ENCODE peak calls at places on chromosomes 4 and X, in four cellular contexts. I is sigmoid colon, D is cardiac muscle cell, L is thyroid gland. W is an unnamed sample.

GRCh38 chrX:147573266-147573665 is 338.5 kb upstream of the FMR1 start:
- DNase-seq in I (no peak), D (no peak), L (no peak), W (no peak)

GRCh38 chr4:178275671-178276360 is 833.6 kb upstream of the AGA start:
- DNase-seq in I (no peak), D (no peak), L (no peak), W (peak; percentile 74)

GRCh38 chr4:6383019-6383404 is 89.4 kb downstream of the PPP2R2C start:
- DNase-seq in I (no peak), D (no peak), L (no peak), W (no peak)

GRCh38 chr4:67286724-67287123 is 258.6 kb downstream of the CENPC start:
- DNase-seq in I (no peak), D (no peak), L (no peak), W (no peak)

GRCh38 chrX:107715331-107716044 is 60.1 kb downstream of the TSC22D3 start:
- DNase-seq in I (no peak), D (peak; percentile 33), L (peak; percentile 41), W (peak; percentile 60)

GRCh38 chrX:83508006-83508405 is at the start of gene POU3F4:
- DNase-seq in I (peak; percentile 76), D (no peak), L (peak; percentile 30), W (peak; percentile 92)

GRCh38 chrX:51420610-51421009 is 75.8 kb downstream of the NUDT11 start:
- DNase-seq in I (no peak), D (peak; percentile 58), L (peak; percentile 4), W (no peak)

GRCh38 chrX:103376979-103377324 is 614 bp downstream of the BEX3 start:
- DNase-seq in I (no peak), D (peak; percentile 51), L (no peak), W (peak; percentile 81)

GRCh38 chr4:3303445-3303824 is 10.6 kb downstream of the RGS12 start:
- DNase-seq in I (no peak), D (no peak), L (no peak), W (peak; percentile 46)

GRCh38 chr4:179307297-179308136 is 1865.3 kb upstream of the AGA start:
- DNase-seq in I (no peak), D (peak; percentile 10), L (no peak), W (peak; percentile 87)

GRCh38 chr4:93748380-93748779 is 80.2 kb upstream of the ATOH1 start:
- DNase-seq in I (no peak), D (no peak), L (no peak), W (no peak)

GRCh38 chrX:42832764-42833549 is 55.0 kb upstream of the PPP1R2C start:
- DNase-seq in I (no peak), D (no peak), L (peak; percentile 10), W (no peak)

GRCh38 chr4:161457906-161458305 is 705.9 kb downstream of the FSTL5 start:
- DNase-seq in I (no peak), D (no peak), L (no peak), W (peak; percentile 71)

GRCh38 chr4:142497606-142498005 is 348.5 kb downstream of the INPP4B start:
- DNase-seq in I (no peak), D (peak; percentile 12), L (no peak), W (no peak)

GRCh38 chrX:53000447-53001208 is 42.3 kb upstream of the FAM156A start:
- DNase-seq in I (no peak), D (peak; percentile 51), L (no peak), W (no peak)

GRCh38 chrX:12974797-12975669 is at the start of gene TMSB4X:
- DNase-seq in I (peak; percentile 93), D (peak; percentile 87), L (peak; percentile 75), W (peak; percentile 96)

GRCh38 chrX:38342853-38343778 is 9.3 kb upstream of the OTC start:
- DNase-seq in I (no peak), D (no peak), L (no peak), W (no peak)

GRCh38 chr4:118772149-118773081 is 63.5 kb downstream of the SEC24D start:
- DNase-seq in I (no peak), D (peak; percentile 82), L (no peak), W (no peak)

GRCh38 chr4:81052119-81053068 is 21.9 kb downstream of the BMP3 start:
- DNase-seq in I (peak; percentile 80), D (peak; percentile 76), L (peak; percentile 67), W (peak; percentile 94)

GRCh38 chr4:53055274-53055673 is 193.2 kb downstream of the RASL11B start:
- DNase-seq in I (no peak), D (peak; percentile 93), L (no peak), W (no peak)

GRCh38 chr4:14431155-14432134 is 570.8 kb upstream of the CPEB2 start:
- DNase-seq in I (no peak), D (no peak), L (no peak), W (no peak)

GRCh38 chrX:115949900-115950822 is 220.4 kb upstream of the AGTR2 start:
- DNase-seq in I (no peak), D (no peak), L (no peak), W (peak; percentile 86)

GRCh38 chrX:133375558-133376340 is 39.5 kb downstream of the GPC4 start:
- DNase-seq in I (no peak), D (peak; percentile 0), L (peak; percentile 43), W (no peak)

GRCh38 chr4:2667428-2667827 is 88.7 kb downstream of the TNIP2 start:
- DNase-seq in I (no peak), D (no peak), L (no peak), W (no peak)

GRCh38 chrX:100072286-100072685 is 337.8 kb downstream of the PCDH19 start:
- DNase-seq in I (no peak), D (no peak), L (no peak), W (no peak)

GRCh38 chr4:72577211-72577610 is 8.2 kb upstream of the ADAMTS3 start:
- DNase-seq in I (no peak), D (no peak), L (no peak), W (no peak)

GRCh38 chrX:16212436-16212835 is 45.2 kb downstream of the MAGEB17 start:
- DNase-seq in I (no peak), D (peak; percentile 36), L (no peak), W (peak; percentile 65)

GRCh38 chr4:186643501-186644315 is 79.9 kb downstream of the FAT1 start:
- DNase-seq in I (no peak), D (peak; percentile 76), L (no peak), W (no peak)

GRCh38 chr4:36255575-36255974 is 11.3 kb upstream of the ARAP2 start:
- DNase-seq in I (no peak), D (no peak), L (no peak), W (no peak)

GRCh38 chr4:109912706-109913621 is at the start of gene EGF:
- DNase-seq in I (no peak), D (peak; percentile 63), L (peak; percentile 34), W (peak; percentile 63)

GRCh38 chrX:133235830-133236229 is 17.7 kb upstream of the TFDP3 start:
- DNase-seq in I (no peak), D (no peak), L (no peak), W (no peak)

GRCh38 chrX:9940397-9940796 is 26.8 kb upstream of the CLDN34 start:
- DNase-seq in I (no peak), D (peak; percentile 41), L (no peak), W (no peak)

GRCh38 chr4:182015893-182016292 is 227.3 kb upstream of the TENM3 start:
- DNase-seq in I (no peak), D (no peak), L (no peak), W (no peak)

GRCh38 chr4:53680588-53680987 is 89.3 kb upstream of the LNX1 start:
- DNase-seq in I (no peak), D (no peak), L (no peak), W (no peak)

GRCh38 chrX:144334577-144334976 is 450.7 kb downstream of the UBE2NL start:
- DNase-seq in I (no peak), D (no peak), L (no peak), W (peak; percentile 65)

GRCh38 chrX:13699183-13699826 is 10.4 kb downstream of the RAB9A start:
- DNase-seq in I (no peak), D (no peak), L (no peak), W (no peak)

GRCh38 chr4:38716271-38716670 is 52.3 kb downstream of the KLF3 start:
- DNase-seq in I (no peak), D (no peak), L (no peak), W (no peak)

GRCh38 chr4:67234296-67234695 is 311.0 kb downstream of the CENPC start:
- DNase-seq in I (no peak), D (no peak), L (no peak), W (no peak)

GRCh38 chr4:144709159-144709558 is 63.2 kb downstream of the HHIP start:
- DNase-seq in I (no peak), D (peak; percentile 56), L (no peak), W (peak; percentile 88)
- H3K27ac ChIP-seq in I (no peak overlapping the region), D (no peak overlapping the region), L (no peak overlapping the region), W (no peak overlapping the region)

GRCh38 chr4:16665942-16666586 is 232.4 kb downstream of the LDB2 start:
- DNase-seq in I (no peak), D (no peak), L (peak; percentile 17), W (no peak)
- TF ChIP-seq CTCF in I (no peak), D (no peak), L (no peak), W (no peak)

DNA sequence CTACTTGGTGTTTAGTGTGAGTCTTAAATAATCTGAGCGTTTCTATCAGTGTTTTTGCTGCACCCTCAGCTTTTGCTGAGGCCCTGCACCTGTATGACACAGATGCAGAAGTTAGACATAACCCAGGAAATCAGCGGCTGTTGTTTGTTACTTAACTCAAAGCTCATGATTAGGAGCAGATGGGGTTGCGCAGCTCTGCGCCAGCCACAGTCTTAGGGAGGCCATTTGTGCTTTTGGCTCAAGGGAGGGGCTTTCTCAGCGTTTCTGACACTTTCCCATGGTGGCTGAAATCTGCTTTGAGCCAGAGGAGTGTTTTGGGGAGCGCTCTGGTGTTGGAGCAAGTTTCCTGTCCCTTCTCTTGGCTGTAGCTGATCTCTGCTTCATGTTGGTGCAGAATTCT is 433.8 kb downstream of the NAF1 start:
- DNase-seq in I (no peak), D (no peak), L (no peak), W (no peak)
- H3K27ac ChIP-seq in I (no peak overlapping the region), D (no peak overlapping the region), L (no peak overlapping the region), W (no peak overlapping the region)

GRCh38 chr4:74453846-74454742 is 9.2 kb downstream of the AREG start:
- DNase-seq in I (no peak), D (no peak), L (no peak), W (no peak)

GRCh38 chr4:74450298-74450683 is 5.4 kb downstream of the AREG start:
- DNase-seq in I (no peak), D (peak; percentile 50), L (no peak), W (no peak)

GRCh38 chr4:74455361-74456055 is 10.6 kb downstream of the AREG start:
- DNase-seq in I (no peak), D (peak; percentile 48), L (no peak), W (no peak)

GRCh38 chr4:74451214-74451661 is 6.3 kb downstream of the AREG start:
- DNase-seq in I (no peak), D (peak; percentile 79), L (no peak), W (no peak)

GRCh38 chr4:74453037-74453635 is 8.2 kb downstream of the AREG start:
- DNase-seq in I (no peak), D (peak; percentile 48), L (no peak), W (no peak)
- TF ChIP-seq CTCF in I (no peak), D (no peak), L (no peak), W (no peak)

GRCh38 chr4:183797445-183798248 is 107.5 kb upstream of the STOX2 start:
- DNase-seq in I (no peak), D (peak; percentile 29), L (peak; percentile 70), W (peak; percentile 87)
- H3K27ac ChIP-seq in I (peak overlapping the region; percentile 28), D (no peak overlapping the region), L (peak overlapping the region; percentile 96), W (no peak overlapping the region)